ENCODE peak calls at places on chromosomes 6 and 20, in eight cellular contexts. R, E, V, I, O, T, U and A are unnamed samples. For H3K36me3, the result is how much of the 10 kb centered on the place peaks cover.

GRCh38 chr6:42693725-42694323 is 28.6 kb downstream of the PRPH2 start:
- DNase-seq in R (no peak), I (no peak), V (no peak), T (no peak), E (no peak), O (no peak), U (no peak), A (no peak)

GRCh38 chr20:37907677-37908397 is 4.9 kb downstream of the VSTM2L start:
- DNase-seq in T (no peak), I (no peak), U (no peak), O (no peak), E (no peak), R (no peak), V (peak), A (no peak)

GRCh38 chr6:74956559-74957428 is 249.1 kb downstream of the COL12A1 start:
- DNase-seq in E (no peak), O (no peak), T (no peak), I (no peak), V (no peak), R (no peak), U (no peak), A (no peak)

GRCh38 chr20:40108321-40108720 is 580.7 kb downstream of the MAFB start:
- DNase-seq in V (no peak), I (no peak), E (no peak), O (no peak), R (no peak), T (no peak), U (no peak), A (no peak)

GRCh38 chr20:38350879-38351775 is 4.8 kb downstream of the LBP start:
- DNase-seq in U (no peak), V (no peak), O (no peak), I (no peak), R (no peak), T (peak), E (no peak), A (no peak)

GRCh38 chr20:53579581-53580375 is 13.9 kb downstream of the ZNF217 start:
- DNase-seq in I (peak), R (no peak), O (no peak), U (no peak), V (no peak), T (no peak), E (no peak), A (no peak)

GRCh38 chr6:11214911-11215310 is 17.6 kb downstream of the NEDD9 start:
- DNase-seq in T (no peak), O (no peak), I (no peak), V (no peak), U (no peak), E (peak), R (no peak), A (no peak)

GRCh38 chr20:50320910-50321796 is 130.5 kb downstream of the CEBPB start:
- DNase-seq in I (peak), V (peak), E (peak), T (peak), R (peak), U (peak), O (peak), A (no peak)

GRCh38 chr20:36573798-36574277 is 441 bp downstream of the TGIF2 start:
- DNase-seq in E (peak), I (peak), T (peak), O (peak), V (no peak), U (no peak), R (no peak), A (no peak)

GRCh38 chr6:108116781-108117426 is 42.4 kb upstream of the OSTM1 start:
- DNase-seq in E (no peak), O (no peak), T (no peak), V (peak), R (no peak), U (peak), I (no peak), A (no peak)

GRCh38 chr6:129583864-129584263 is 126.1 kb downstream of the ARHGAP18 start:
- DNase-seq in E (no peak), V (no peak), R (no peak), U (no peak), O (no peak), I (no peak), T (no peak), A (no peak)

GRCh38 chr20:46681032-46681854 is 8.0 kb downstream of the TP53RK start:
- DNase-seq in R (no peak), E (peak), V (peak), O (no peak), T (no peak), U (peak), I (peak), A (no peak)

GRCh38 chr6:138440758-138441362 is 36.8 kb downstream of the HEBP2 start:
- DNase-seq in I (no peak), R (no peak), V (no peak), U (no peak), T (no peak), O (no peak), E (no peak), A (no peak)

GRCh38 chr6:28811873-28812272 is 111.9 kb downstream of the TRIM27 start:
- DNase-seq in T (no peak), I (no peak), O (no peak), U (no peak), R (no peak), E (no peak), V (peak), A (no peak)

GRCh38 chr6:132481189-132481588 is 31.7 kb downstream of the STX7 start:
- DNase-seq in E (no peak), V (no peak), I (no peak), O (no peak), U (no peak), R (no peak), T (no peak), A (no peak)

GRCh38 chr6:166078294-166078693 is 89.4 kb downstream of the TBXT start:
- DNase-seq in T (no peak), U (no peak), O (no peak), I (no peak), V (no peak), E (no peak), R (no peak), A (no peak)

GRCh38 chr6:85362652-85363310 is 87.1 kb upstream of the NT5E start:
- DNase-seq in U (no peak), O (no peak), I (no peak), T (no peak), R (no peak), V (no peak), E (no peak), A (no peak)

GRCh38 chr20:31440012-31440659 is at the start of gene DEFB123:
- DNase-seq in I (no peak), R (no peak), V (peak), O (no peak), U (no peak), T (no peak), E (no peak), A (no peak)

GRCh38 chr6:166008441-166009369 is 158.9 kb downstream of the TBXT start:
- DNase-seq in I (no peak), T (peak), E (no peak), U (peak), V (peak), R (no peak), O (no peak), A (no peak)

DNA sequence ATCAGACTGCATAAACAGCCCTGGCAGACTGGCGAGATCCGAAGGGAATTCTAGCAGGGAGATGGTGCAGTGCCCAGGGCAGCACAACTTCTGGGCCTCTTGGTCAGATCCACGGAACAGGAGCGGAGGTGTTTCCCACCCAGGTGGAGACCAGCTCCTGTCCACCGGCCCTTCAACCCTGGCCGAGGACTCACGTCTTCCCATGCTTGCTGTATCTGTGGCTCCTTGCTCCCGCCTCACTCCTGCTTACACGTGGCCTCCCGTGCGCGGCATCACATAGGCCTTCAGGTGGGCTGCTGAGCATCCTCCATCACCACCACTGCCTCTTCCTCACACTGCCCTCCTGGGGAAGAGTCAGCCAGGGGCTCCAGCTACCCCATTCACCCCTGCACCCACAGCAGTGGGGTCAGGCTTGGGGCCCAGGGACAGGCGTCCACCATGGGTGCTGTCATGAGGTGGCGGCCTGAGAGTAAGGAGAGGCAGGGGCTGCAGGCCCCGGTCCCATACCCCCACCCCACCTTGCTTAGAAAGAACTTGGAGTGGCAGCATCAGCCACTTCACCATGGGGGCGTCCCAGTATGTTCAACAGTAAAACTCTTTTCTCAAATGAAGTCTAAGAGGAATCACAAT is 165.6 kb downstream of the GRM4 start:
- DNase-seq in U (peak), O (peak), R (no peak), E (no peak), I (no peak), T (no peak), V (no peak), A (no peak)
- TF ChIP-seq CTCF in U (no peak), O (no peak), R (no peak), E (no peak), I (no peak), T (no peak), V (no peak), A (no peak)

GRCh38 chr6:87636313-87636712 is 46.4 kb downstream of the ORC3 start:
- DNase-seq in T (no peak), O (no peak), I (no peak), U (no peak), R (no peak), E (no peak), V (no peak), A (no peak)
- H3K36me3 ChIP-seq in T (half or more), O (under half), I (half or more), U (under half), R (under half), E (under half), V (under half), A (under half)

GRCh38 chr6:15527838-15528617 is 134.8 kb downstream of the DTNBP1 start:
- DNase-seq in I (no peak), E (no peak), R (no peak), O (no peak), V (no peak), T (no peak), U (peak), A (peak)

GRCh38 chr6:15524736-15525401 is 138.0 kb downstream of the DTNBP1 start:
- DNase-seq in I (no peak), O (no peak), T (no peak), R (no peak), U (no peak), V (no peak), E (no peak), A (no peak)

GRCh38 chr6:15528870-15529269 is 134.0 kb downstream of the DTNBP1 start:
- DNase-seq in U (peak), I (no peak), O (no peak), E (no peak), T (no peak), V (no peak), R (no peak), A (peak)

GRCh38 chr6:15523679-15524630 is 138.9 kb downstream of the DTNBP1 start:
- DNase-seq in O (no peak), T (no peak), V (no peak), U (peak), I (no peak), R (no peak), E (no peak), A (peak)

GRCh38 chr6:15526129-15526764 is 136.6 kb downstream of the DTNBP1 start:
- DNase-seq in I (no peak), O (no peak), E (no peak), U (peak), T (no peak), R (no peak), V (no peak), A (no peak)
- TF ChIP-seq POLR2AphosphoS5 in I (no peak), O (no peak), E (no peak), U (peak), T (no peak), R (no peak), V (peak), A (no peak)

DNA sequence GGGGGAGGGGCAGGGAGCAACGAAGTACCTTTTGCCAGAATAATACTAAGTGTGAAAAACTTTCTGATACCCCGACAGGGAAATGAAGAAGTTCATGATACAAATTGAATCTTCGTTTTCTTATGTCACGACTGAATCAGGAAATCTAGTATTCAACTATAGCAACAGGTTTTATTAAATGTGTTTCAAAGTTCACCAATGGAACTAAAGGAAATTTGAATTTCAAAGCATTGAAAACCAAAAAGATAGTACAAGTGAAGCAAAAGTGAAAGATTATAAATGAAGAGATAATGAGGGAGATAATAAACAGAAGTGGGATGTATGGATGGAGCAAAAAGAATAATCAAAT is 333.2 kb downstream of the ADGRB3 start:
- DNase-seq in V (no peak), E (no peak), O (no peak), U (no peak), I (no peak), T (no peak), R (no peak), A (no peak)
- TF ChIP-seq CTCF in V (no peak), E (no peak), O (no peak), U (no peak), I (no peak), T (no peak), R (no peak), A (no peak)